ENCODE peak calls at places on chromosomes 3 and 15, in four cellular contexts. I is GM12878, W is HepG2, T is K562. Z is an unnamed sample.

GRCh38 chr3:134696155-134696554 is 45.3 kb upstream of the KY start:
- DNase-seq in I (no peak), W (no peak), T (no peak), Z (no peak)

GRCh38 chr3:27127195-27127594 is 242.0 kb downstream of the NEK10 start:
- DNase-seq in I (no peak), W (peak), T (no peak), Z (no peak)

GRCh38 chr3:50155891-50156290 is 767 bp downstream of the SEMA3F start:
- DNase-seq in I (no peak), W (no peak), T (no peak), Z (no peak)

GRCh38 chr3:66800941-66801545 is 197.1 kb upstream of the KBTBD8 start:
- DNase-seq in I (no peak), W (no peak), T (no peak), Z (no peak)

GRCh38 chr3:104628185-104628789 is 738.4 kb upstream of the ALCAM start:
- DNase-seq in I (no peak), W (peak), T (peak), Z (peak)

GRCh38 chr3:120173056-120173675 is 78.9 kb upstream of the GSK3B start:
- DNase-seq in I (no peak), W (no peak), T (no peak), Z (no peak)

GRCh38 chr3:355622-356021 is 159.1 kb downstream of the CHL1 start:
- DNase-seq in I (no peak), W (no peak), T (no peak), Z (no peak)

GRCh38 chr3:33211444-33211843 is 7.2 kb downstream of the SUSD5 start:
- DNase-seq in I (no peak), W (no peak), T (no peak), Z (no peak)

GRCh38 chr15:53978248-53978906 is at the start of gene UNC13C:
- DNase-seq in I (no peak), W (peak), T (no peak), Z (peak)

GRCh38 chr3:69417541-69418078 is 31.7 kb upstream of the FRMD4B start:
- DNase-seq in I (no peak), W (no peak), T (no peak), Z (no peak)

GRCh38 chr3:186915808-186916796 is 14.2 kb upstream of the ST6GAL1 start:
- DNase-seq in I (no peak), W (no peak), T (no peak), Z (no peak)

GRCh38 chr3:38636464-38636863 is 13.0 kb downstream of the SCN5A start:
- DNase-seq in I (no peak), W (no peak), T (no peak), Z (no peak)

GRCh38 chr3:38636881-38637280 is 12.6 kb downstream of the SCN5A start:
- DNase-seq in I (no peak), W (no peak), T (no peak), Z (no peak)

GRCh38 chr3:38640661-38641441 is 8.6 kb downstream of the SCN5A start:
- DNase-seq in I (no peak), W (no peak), T (no peak), Z (no peak)

GRCh38 chr3:38637906-38638305 is 11.6 kb downstream of the SCN5A start:
- DNase-seq in I (no peak), W (no peak), T (no peak), Z (no peak)

DNA sequence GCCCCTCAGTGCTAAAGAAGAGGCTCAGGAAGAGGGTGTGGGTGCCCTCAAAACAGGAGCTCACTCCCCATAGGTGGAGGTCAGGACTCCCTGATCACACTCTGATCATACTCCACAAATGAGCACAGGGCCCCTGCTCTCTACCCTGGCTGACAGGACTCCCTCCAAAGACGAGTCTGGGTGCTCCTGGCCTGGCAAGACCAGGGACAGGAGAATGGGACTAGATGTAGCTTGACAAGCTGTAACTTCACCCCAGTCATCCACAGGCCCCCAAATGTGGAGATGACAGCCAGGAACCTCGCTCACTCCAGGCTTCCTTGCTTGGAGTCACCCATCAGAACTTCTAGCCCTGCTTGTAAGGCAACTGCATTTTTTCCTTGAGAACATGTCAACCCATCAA is 11.1 kb downstream of the SCN5A start:
- DNase-seq in I (no peak), W (no peak), T (no peak), Z (no peak)
- TF ChIP-seq FOXM1 in I (no peak), W (no peak), T (no peak), Z (no peak)

GRCh38 chr3:150035400-150035799 is 64.7 kb upstream of the PFN2 start:
- DNase-seq in I (no peak), W (no peak), T (no peak), Z (no peak)
- TF ChIP-seq FOXK2 in I (no peak), W (no peak), T (no peak), Z (no peak)

DNA sequence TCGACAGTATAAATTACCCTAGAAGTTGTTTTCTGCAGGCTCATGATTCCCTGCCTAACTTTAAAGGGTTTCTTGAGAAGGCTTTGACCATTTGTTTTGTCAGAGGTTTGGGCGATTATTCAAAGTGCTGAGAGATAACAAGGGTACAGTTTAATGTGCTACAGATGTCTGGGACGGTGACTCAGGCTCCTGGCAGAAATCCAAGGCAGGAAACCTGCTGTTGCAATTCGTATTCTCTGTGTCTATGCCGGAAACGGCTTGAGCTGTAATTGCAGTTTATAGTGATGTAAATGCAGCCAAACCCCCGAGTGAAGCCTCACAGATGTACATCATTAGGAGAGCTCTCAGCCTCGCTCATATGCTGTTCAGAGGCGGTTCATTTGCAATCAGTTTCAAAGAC is 65.6 kb downstream of the SYNPR start:
- DNase-seq in I (peak), W (peak), T (peak), Z (peak)
- TF ChIP-seq FOXM1 in I (no peak), W (no peak), T (no peak), Z (no peak)

GRCh38 chr3:26049956-26050355 is 260.1 kb downstream of the OXSM start:
- DNase-seq in I (no peak), W (no peak), T (no peak), Z (no peak)
- TF ChIP-seq FOXK2 in I (no peak), W (no peak), T (no peak), Z (no peak)

GRCh38 chr15:99955532-99955931 is 222.3 kb upstream of the LYSMD4 start:
- DNase-seq in I (no peak), W (no peak), T (no peak), Z (no peak)
- TF ChIP-seq FOXM1 in I (no peak), W (no peak), T (no peak), Z (no peak)

DNA sequence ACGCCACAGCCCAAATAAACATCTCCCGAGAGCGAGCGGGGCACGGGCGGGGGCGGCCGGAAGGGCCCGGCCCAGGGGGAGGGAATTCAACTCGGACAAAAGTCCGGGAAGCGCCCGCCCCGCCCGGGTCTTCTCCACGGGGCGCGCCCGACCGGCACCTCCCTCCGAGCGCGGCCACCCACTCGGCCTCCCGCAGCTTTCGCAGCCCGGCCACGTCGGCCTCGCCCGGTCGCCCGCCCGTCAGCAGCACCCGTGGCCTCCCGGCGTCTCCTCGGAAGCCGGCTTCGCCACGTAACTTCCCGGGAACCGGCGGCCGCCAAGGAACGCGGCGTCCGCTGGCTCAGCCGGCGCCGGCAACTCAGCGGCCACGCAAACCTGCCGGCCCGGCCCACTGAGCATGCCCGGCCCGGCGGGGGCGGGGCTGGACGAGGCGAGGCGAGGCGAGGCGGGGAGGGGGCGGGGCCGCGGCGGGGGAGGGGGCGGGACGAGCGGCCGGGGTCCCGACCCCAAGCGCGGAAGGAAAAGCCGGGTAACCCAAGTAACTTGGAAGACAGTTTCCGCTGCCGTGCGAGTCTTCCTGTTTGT is at the start of gene TJP1:
- DNase-seq in I (no peak), W (peak), T (peak), Z (peak)
- TF ChIP-seq FOXK2 in I (no peak), W (no peak), T (no peak), Z (no peak)